ENCODE peak calls at places on chromosomes 2 and 18, in ten cellular contexts. C, K, Y, P, H, Z, G, B, S and T are unnamed samples. For H3K9me3 and H3K4me1, the result is how much of the 10 kb centered on the place peaks cover.

GRCh38 chr18:77113361-77114069 is 19.1 kb downstream of the MBP start:
- DNase-seq in C (peak), K (no peak), Y (no peak), P (no peak), H (no peak), Z (no peak), G (no peak), B (no peak), S (no peak), T (no peak)

GRCh38 chr2:46179037-46179621 is 118.1 kb upstream of the EPAS1 start:
- DNase-seq in C (peak), K (peak), Y (no peak), P (no peak), H (no peak), Z (peak), G (peak), B (peak), S (no peak), T (no peak)

GRCh38 chr18:69085933-69086332 is 288.1 kb downstream of the CCDC102B start:
- DNase-seq in C (no peak), K (no peak), Y (no peak), P (no peak), H (no peak), Z (no peak), G (no peak), B (no peak), S (no peak), T (no peak)

GRCh38 chr2:9422321-9423099 is 818 bp downstream of the ITGB1BP1 start:
- DNase-seq in C (no peak), K (peak), Y (no peak), P (peak), H (no peak), Z (no peak), G (peak), B (peak), S (peak), T (peak)

GRCh38 chr2:130355578-130356431 is at the start of gene PTPN18:
- DNase-seq in C (peak), K (peak), Y (peak), P (peak), H (peak), Z (peak), G (peak), B (no peak), S (peak), T (peak)

GRCh38 chr18:80077873-80078272 is 31.2 kb upstream of the ADNP2 start:
- DNase-seq in C (no peak), K (no peak), Y (no peak), P (no peak), H (no peak), Z (no peak), G (no peak), B (no peak), S (no peak), T (no peak)

GRCh38 chr2:100539221-100539620 is 23.6 kb upstream of the PDCL3 start:
- DNase-seq in C (no peak), K (no peak), Y (no peak), P (no peak), H (no peak), Z (no peak), G (no peak), B (no peak), S (no peak), T (no peak)

GRCh38 chr18:52409732-52410131 is 69.7 kb downstream of the DCC start:
- DNase-seq in C (no peak), K (peak), Y (no peak), P (peak), H (no peak), Z (no peak), G (no peak), B (no peak), S (no peak), T (no peak)

GRCh38 chr2:205687018-205687956 is 5.0 kb downstream of the NRP2 start:
- DNase-seq in C (no peak), K (no peak), Y (no peak), P (no peak), H (no peak), Z (no peak), G (no peak), B (no peak), S (no peak), T (no peak)

GRCh38 chr2:239289545-239289944 is 111.3 kb downstream of the HDAC4 start:
- DNase-seq in C (peak), K (peak), Y (no peak), P (no peak), H (peak), Z (no peak), G (no peak), B (peak), S (peak), T (no peak)

GRCh38 chr2:205280630-205281225 is 401.6 kb upstream of the NRP2 start:
- DNase-seq in C (no peak), K (no peak), Y (no peak), P (no peak), H (no peak), Z (no peak), G (no peak), B (no peak), S (no peak), T (no peak)

GRCh38 chr2:62787381-62787780 is 81.9 kb downstream of the EHBP1 start:
- DNase-seq in C (no peak), K (no peak), Y (no peak), P (no peak), H (no peak), Z (peak), G (no peak), B (no peak), S (no peak), T (peak)

GRCh38 chr2:162591403-162592083 is 247.0 kb downstream of the KCNH7 start:
- DNase-seq in C (no peak), K (no peak), Y (no peak), P (no peak), H (no peak), Z (peak), G (no peak), B (no peak), S (no peak), T (no peak)

GRCh38 chr2:7567646-7568045 is 650.4 kb downstream of the RNF144A start:
- DNase-seq in C (peak), K (peak), Y (no peak), P (no peak), H (no peak), Z (no peak), G (no peak), B (peak), S (no peak), T (peak)

GRCh38 chr2:230203110-230203676 is 16.6 kb downstream of the SP110 start:
- DNase-seq in C (no peak), K (peak), Y (no peak), P (no peak), H (no peak), Z (no peak), G (peak), B (no peak), S (no peak), T (peak)

GRCh38 chr2:159459279-159459678 is 157.1 kb downstream of the BAZ2B start:
- DNase-seq in C (no peak), K (no peak), Y (no peak), P (no peak), H (no peak), Z (peak), G (no peak), B (no peak), S (no peak), T (no peak)

GRCh38 chr2:215878476-215879063 is 134.8 kb downstream of the MREG start:
- DNase-seq in C (no peak), K (no peak), Y (no peak), P (no peak), H (no peak), Z (peak), G (no peak), B (no peak), S (no peak), T (no peak)

GRCh38 chr18:5058768-5059539 is 138.1 kb downstream of the AKAIN1 start:
- DNase-seq in C (peak), K (no peak), Y (no peak), P (no peak), H (no peak), Z (no peak), G (no peak), B (peak), S (no peak), T (no peak)

GRCh38 chr2:180728928-180729559 is 251.4 kb upstream of the UBE2E3 start:
- DNase-seq in C (no peak), K (no peak), Y (no peak), P (peak), H (no peak), Z (peak), G (no peak), B (no peak), S (no peak), T (no peak)

DNA sequence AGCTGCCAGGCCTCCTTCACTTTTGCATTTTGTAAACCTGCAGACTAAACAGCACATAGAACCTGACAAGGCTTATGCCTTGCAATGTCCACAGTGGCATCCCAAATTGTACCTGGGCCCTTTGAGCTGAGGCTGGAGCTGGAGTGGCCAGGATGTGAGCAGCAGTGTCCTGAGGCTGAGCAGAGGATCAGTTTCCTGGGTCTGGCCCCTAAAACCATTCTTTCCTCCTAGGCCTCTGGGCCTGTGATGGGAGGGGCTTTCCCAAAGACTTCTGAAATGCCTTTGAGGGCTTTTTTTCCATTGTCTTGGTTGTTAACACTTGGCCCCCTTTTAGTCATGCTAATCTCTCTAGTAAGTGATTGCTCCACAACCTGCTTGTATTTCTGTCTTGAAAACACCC is 32.8 kb downstream of the FSIP2 start:
- DNase-seq in C (no peak), K (no peak), Y (no peak), P (no peak), H (no peak), Z (no peak), G (no peak), B (no peak), S (no peak), T (no peak)
- H3K9me3 ChIP-seq in C (under half), K (under half), Y (under half), P (under half), H (under half), Z (under half), G (under half), B (under half), S (under half), T (under half)

GRCh38 chr2:233430091-233430490 is 75.8 kb downstream of the DGKD start:
- DNase-seq in C (no peak), K (no peak), Y (no peak), P (no peak), H (no peak), Z (peak), G (no peak), B (no peak), S (no peak), T (no peak)
- H3K4me1 ChIP-seq in C (half or more), K (under half), Y (under half), P (half or more), H (under half), Z (under half), G (half or more), B (under half), S (under half), T (under half)

GRCh38 chr2:225318440-225318839 is 81.1 kb upstream of the NYAP2 start:
- DNase-seq in C (no peak), K (no peak), Y (no peak), P (no peak), H (no peak), Z (no peak), G (no peak), B (no peak), S (no peak), T (no peak)

GRCh38 chr2:225319872-225320271 is 79.6 kb upstream of the NYAP2 start:
- DNase-seq in C (no peak), K (no peak), Y (no peak), P (no peak), H (no peak), Z (no peak), G (no peak), B (no peak), S (no peak), T (no peak)

GRCh38 chr2:225317191-225317590 is 82.3 kb upstream of the NYAP2 start:
- DNase-seq in C (no peak), K (no peak), Y (no peak), P (no peak), H (no peak), Z (no peak), G (no peak), B (no peak), S (no peak), T (no peak)
- H3K9me3 ChIP-seq in C (under half), K (under half), Y (under half), P (under half), H (under half), Z (under half), G (under half), B (under half), S (under half), T (under half)

GRCh38 chr2:210718503-210718902 is 162.1 kb downstream of the CPS1 start:
- DNase-seq in C (no peak), K (no peak), Y (no peak), P (no peak), H (no peak), Z (no peak), G (no peak), B (no peak), S (no peak), T (no peak)

GRCh38 chr2:210713122-210713521 is 156.7 kb downstream of the CPS1 start:
- DNase-seq in C (no peak), K (no peak), Y (no peak), P (no peak), H (no peak), Z (no peak), G (no peak), B (no peak), S (no peak), T (no peak)

GRCh38 chr2:210715560-210715959 is 159.2 kb downstream of the CPS1 start:
- DNase-seq in C (no peak), K (no peak), Y (no peak), P (no peak), H (no peak), Z (no peak), G (no peak), B (no peak), S (no peak), T (no peak)
- H3K4me1 ChIP-seq in C (under half), K (under half), Y (under half), P (under half), H (under half), Z (under half), G (under half), B (under half), S (under half), T (under half)

GRCh38 chr2:139645617-139646016 is 865.4 kb upstream of the NXPH2 start:
- DNase-seq in C (no peak), K (no peak), Y (no peak), P (no peak), H (no peak), Z (no peak), G (no peak), B (no peak), S (no peak), T (no peak)
- H3K9me3 ChIP-seq in C (under half), K (under half), Y (under half), P (under half), H (under half), Z (under half), G (under half), B (under half), S (under half), T (under half)

GRCh38 chr2:11748861-11749645 is 2.6 kb downstream of the LPIN1 start:
- DNase-seq in C (no peak), K (no peak), Y (no peak), P (no peak), H (no peak), Z (no peak), G (no peak), B (no peak), S (no peak), T (no peak)
- H3K4me1 ChIP-seq in C (half or more), K (half or more), Y (under half), P (under half), H (half or more), Z (under half), G (half or more), B (half or more), S (half or more), T (half or more)

DNA sequence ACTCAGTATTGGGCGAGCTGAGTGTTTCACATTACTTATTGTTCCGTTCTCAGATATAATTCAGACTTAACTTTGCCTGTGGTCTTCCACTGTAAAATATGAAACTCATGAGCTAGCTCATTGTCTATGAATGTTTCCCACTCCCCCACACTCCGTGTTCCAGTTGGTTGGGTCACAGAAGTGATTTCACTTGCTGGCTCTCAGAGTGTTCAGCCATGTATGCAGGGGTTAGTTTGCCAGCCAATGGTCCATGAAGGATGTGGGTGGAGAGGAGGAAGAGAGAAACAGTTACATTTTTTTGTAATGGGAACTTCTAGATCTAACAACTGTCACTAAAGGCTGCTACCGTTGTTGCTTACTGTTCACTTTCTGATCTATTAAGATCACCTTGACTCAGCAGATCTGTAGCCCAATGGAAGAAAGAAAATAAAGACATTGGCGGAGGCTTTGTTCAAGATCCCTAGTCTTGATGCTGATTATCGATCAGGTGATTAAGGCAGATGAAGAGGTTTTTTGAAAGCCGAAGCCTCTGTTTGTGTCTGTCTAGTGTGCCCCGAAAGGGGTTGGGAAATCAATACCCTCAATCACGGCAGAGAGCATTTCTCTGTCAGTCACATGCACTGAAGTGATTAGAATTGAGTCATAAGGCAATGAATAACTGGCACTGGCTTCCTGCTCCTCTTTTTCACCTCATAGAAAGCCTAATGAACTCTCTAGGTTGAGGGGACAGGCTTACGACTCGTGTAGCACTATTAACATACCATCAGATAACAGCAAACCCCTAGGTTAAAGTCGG is 279.7 kb upstream of the FIGN start:
- DNase-seq in C (no peak), K (no peak), Y (no peak), P (no peak), H (no peak), Z (peak), G (no peak), B (no peak), S (no peak), T (no peak)
- H3K9me3 ChIP-seq in C (under half), K (under half), Y (under half), P (under half), H (under half), Z (under half), G (under half), B (under half), S (under half), T (under half)

GRCh38 chr2:189137519-189137918 is 42.0 kb downstream of the COL5A2 start:
- DNase-seq in C (no peak), K (no peak), Y (no peak), P (no peak), H (no peak), Z (no peak), G (no peak), B (no peak), S (no peak), T (no peak)
- H3K4me1 ChIP-seq in C (under half), K (under half), Y (under half), P (under half), H (under half), Z (under half), G (under half), B (under half), S (under half), T (under half)